ENCODE peak calls at places on chromosomes 5 and 9, in eight cellular contexts. W, A, V, E, C, O, R and D are unnamed samples.
A peak's percentile ranks its signal among the peaks of the same experiment; 100 is the strongest.

GRCh38 chr5:174358276-174358675 is 312.8 kb downstream of the NSG2 start:
- DNase-seq in V (no peak), O (no peak), C (no peak), W (no peak), A (no peak), R (no peak), E (no peak), D (no peak)

GRCh38 chr5:36073595-36074216 is 7.0 kb upstream of the UGT3A2 start:
- DNase-seq in E (no peak), C (no peak), W (no peak), O (no peak), R (no peak), V (peak; percentile 15), A (peak; percentile 22), D (no peak)

GRCh38 chr5:6593148-6594016 is 39.5 kb downstream of the NSUN2 start:
- DNase-seq in C (no peak), W (no peak), O (no peak), E (no peak), A (no peak), V (no peak), R (no peak), D (no peak)

GRCh38 chr9:4258321-4259093 is 41.4 kb downstream of the GLIS3 start:
- DNase-seq in V (no peak), E (no peak), A (no peak), C (no peak), W (no peak), R (no peak), O (no peak), D (no peak)

GRCh38 chr5:153937661-153938060 is 101.0 kb downstream of the FAM114A2 start:
- DNase-seq in O (no peak), A (no peak), C (no peak), V (no peak), E (no peak), W (no peak), R (no peak), D (no peak)

GRCh38 chr9:21160178-21160577 is 6.3 kb downstream of the IFNA21 start:
- DNase-seq in R (no peak), W (no peak), O (peak; percentile 71), E (no peak), V (no peak), C (no peak), A (no peak), D (no peak)

GRCh38 chr5:180343110-180343845 is 9.9 kb downstream of the GFPT2 start:
- DNase-seq in O (no peak), R (no peak), C (no peak), V (no peak), W (peak; percentile 53), E (no peak), A (no peak), D (no peak)

GRCh38 chr9:112125961-112126388 is 49.1 kb downstream of the SUSD1 start:
- DNase-seq in A (no peak), V (peak; percentile 93), C (no peak), R (no peak), O (no peak), E (no peak), W (no peak), D (no peak)

GRCh38 chr5:69467442-69468225 is 25.0 kb upstream of the OCLN start:
- DNase-seq in A (no peak), O (no peak), W (no peak), V (no peak), C (no peak), R (no peak), E (no peak), D (no peak)

GRCh38 chr9:114894801-114895433 is 35.5 kb downstream of the TNFSF8 start:
- DNase-seq in R (no peak), A (no peak), E (no peak), O (no peak), C (no peak), W (no peak), V (peak; percentile 85), D (no peak)

GRCh38 chr5:151692312-151692711 is 5.6 kb upstream of the SPARC start:
- DNase-seq in W (no peak), E (no peak), O (no peak), V (no peak), C (no peak), A (no peak), R (no peak), D (no peak)

GRCh38 chr9:131776473-131776872 is 36.6 kb upstream of the RAPGEF1 start:
- DNase-seq in C (no peak), V (peak; percentile 31), E (no peak), R (no peak), W (no peak), A (peak; percentile 13), O (no peak), D (no peak)

GRCh38 chr5:80206282-80206681 is 49.6 kb downstream of the SERINC5 start:
- DNase-seq in V (no peak), C (no peak), R (no peak), E (no peak), W (no peak), O (no peak), A (no peak), D (no peak)

GRCh38 chr5:69075522-69076169 is 18.2 kb upstream of the SLC30A5 start:
- DNase-seq in W (no peak), O (peak; percentile 64), E (no peak), A (no peak), C (peak; percentile 19), V (no peak), R (no peak), D (no peak)

GRCh38 chr9:1120500-1120899 is 70.3 kb downstream of the DMRT2 start:
- DNase-seq in O (no peak), W (no peak), R (no peak), A (no peak), E (no peak), V (no peak), C (no peak), D (no peak)

DNA sequence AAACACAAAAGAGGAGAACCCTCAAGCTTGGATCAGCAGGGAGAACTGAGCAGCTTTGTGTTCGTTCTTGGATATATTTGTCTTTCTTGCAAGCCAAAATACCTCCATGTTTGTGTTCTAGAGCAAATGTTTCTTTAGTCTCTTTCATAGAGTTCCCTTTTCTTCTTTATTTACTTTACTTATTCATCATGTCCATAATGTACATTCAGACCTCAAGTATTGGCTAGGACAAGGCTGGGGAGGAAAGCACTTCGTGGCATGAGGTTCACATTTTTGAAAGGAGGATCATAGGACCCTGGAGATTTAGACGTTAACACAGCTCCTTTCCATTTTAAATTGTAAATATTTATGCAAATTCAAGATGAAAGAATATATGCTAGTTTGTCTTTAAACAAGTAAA is 590.2 kb upstream of the MEF2C start:
- DNase-seq in O (no peak), R (no peak), E (no peak), V (no peak), W (no peak), A (no peak), C (no peak), D (no peak)
- TF ChIP-seq CTCF in O (no peak), R (no peak), E (no peak), V (no peak), W (no peak), A (no peak), C (no peak), D (no peak)

DNA sequence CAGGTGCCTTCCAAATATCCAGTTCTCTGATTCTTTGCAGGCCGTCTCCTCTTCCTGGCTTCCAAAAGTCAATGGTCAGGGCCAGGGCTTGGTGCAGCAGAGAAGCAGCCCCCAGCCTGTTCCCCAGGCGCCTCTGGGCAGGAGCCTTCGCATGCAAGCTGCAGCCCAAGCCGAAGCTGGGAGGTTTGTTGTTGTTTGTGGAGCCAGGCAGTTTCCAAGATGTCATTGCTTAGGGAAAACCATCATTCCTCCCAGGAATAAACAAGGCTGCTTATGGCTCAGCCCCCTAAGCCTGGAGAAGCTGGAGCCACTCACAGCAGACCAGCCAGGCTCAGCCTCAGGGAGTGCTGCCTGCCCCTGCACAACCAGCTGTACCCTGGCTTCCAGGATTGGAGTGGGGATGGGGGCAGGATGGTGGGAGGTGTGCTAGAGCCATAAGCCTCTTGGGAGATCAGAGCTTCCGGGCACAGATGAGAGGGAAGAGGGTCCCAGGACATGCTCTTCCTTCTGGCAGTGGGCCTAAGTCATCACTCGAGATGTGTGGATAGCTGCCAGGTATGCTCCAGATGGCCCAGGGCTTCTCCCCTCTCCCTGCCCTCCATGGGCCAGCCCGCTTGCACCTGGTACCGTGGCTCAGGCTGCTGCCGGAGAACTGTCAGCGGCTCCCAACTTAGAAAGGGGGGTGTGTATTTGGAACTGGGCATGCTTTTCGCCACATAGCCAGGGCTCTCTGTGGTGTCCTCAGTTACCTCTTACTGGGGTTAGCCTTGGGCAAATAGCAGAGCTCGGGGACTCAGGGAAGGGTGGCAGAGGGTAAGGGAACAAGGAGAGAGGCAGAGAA is 105.2 kb downstream of the RGS3 start:
- DNase-seq in A (no peak), C (no peak), O (peak; percentile 45), V (no peak), W (peak; percentile 66), E (no peak), R (no peak), D (peak; percentile 57)
- TF ChIP-seq POLR2A in A (no peak), C (no peak), O (no peak), V (no peak), W (no peak), E (no peak), R (no peak), D (no peak)

GRCh38 chr9:72960446-72960845 is 7.6 kb upstream of the ALDH1A1 start:
- DNase-seq in E (no peak), A (no peak), V (peak; percentile 70), C (no peak), O (no peak), W (no peak), R (no peak), D (no peak)
- TF ChIP-seq CTCF in E (no peak), A (no peak), V (peak; percentile 39), C (no peak), O (no peak), W (no peak), R (no peak), D (no peak)

DNA sequence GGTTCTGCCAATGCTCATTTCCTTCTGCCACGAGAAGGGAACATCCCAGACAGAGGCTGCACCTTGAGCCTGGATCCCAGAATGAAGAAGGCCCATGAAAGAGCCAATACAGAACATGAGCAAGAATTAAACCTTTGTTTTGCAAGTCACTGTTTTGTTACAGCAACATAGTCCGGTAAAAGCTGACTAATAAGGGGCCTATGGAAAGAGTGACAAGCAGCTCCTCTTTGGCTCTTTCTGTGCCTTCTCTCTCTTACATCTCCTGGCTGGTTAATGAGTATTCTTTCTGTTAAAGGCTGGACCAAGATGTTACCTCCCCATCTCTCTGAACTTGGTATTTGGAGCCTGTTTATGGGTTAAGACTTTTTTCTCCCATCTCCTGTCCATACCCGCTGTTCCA is 10.8 kb downstream of the GFRA3 start:
- DNase-seq in E (no peak), C (no peak), V (no peak), W (no peak), O (no peak), R (no peak), A (no peak), D (no peak)
- TF ChIP-seq POLR2A in E (no peak), C (no peak), V (no peak), W (no peak), O (no peak), R (no peak), A (no peak), D (no peak)